ENCODE peak calls at places on chromosomes 12 and 14, in nine cellular contexts. One of them, this sample, is unnamed. For H3K4me1, the result is how much of the 10 kb centered on the place peaks cover.

GRCh38 chr12:13530966-13531365 is 334.4 kb downstream of the EMP1 start:
- DNase-seq in spleen: no peak
- DNase-seq in gastrocnemius medialis: no peak
- DNase-seq in psoas muscle: no peak
- DNase-seq in right cardiac atrium: no peak
- DNase-seq in left ventricle myocardium inferior: no peak
- DNase-seq in GM23338: no peak
- DNase-seq in effector memory CD4-positive, alpha-beta T cell: no peak
- DNase-seq in CD4-positive, CD25-positive, alpha-beta regulatory T cell: no peak
- DNase-seq in this sample: no peak

GRCh38 chr14:63770187-63770807 is 42.4 kb upstream of the SGPP1 start:
- DNase-seq in spleen: no peak
- DNase-seq in gastrocnemius medialis: no peak
- DNase-seq in psoas muscle: no peak
- DNase-seq in right cardiac atrium: no peak
- DNase-seq in left ventricle myocardium inferior: no peak
- DNase-seq in GM23338: peak
- DNase-seq in effector memory CD4-positive, alpha-beta T cell: peak
- DNase-seq in CD4-positive, CD25-positive, alpha-beta regulatory T cell: peak
- DNase-seq in this sample: peak

GRCh38 chr14:105472496-105472991 is 2.1 kb upstream of the CRIP2 start:
- DNase-seq in spleen: no peak
- DNase-seq in gastrocnemius medialis: no peak
- DNase-seq in psoas muscle: peak
- DNase-seq in right cardiac atrium: peak
- DNase-seq in left ventricle myocardium inferior: peak
- DNase-seq in GM23338: no peak
- DNase-seq in effector memory CD4-positive, alpha-beta T cell: no peak
- DNase-seq in CD4-positive, CD25-positive, alpha-beta regulatory T cell: no peak
- DNase-seq in this sample: no peak

GRCh38 chr12:97854477-97854876 is 391.9 kb downstream of the RMST start:
- DNase-seq in spleen: no peak
- DNase-seq in gastrocnemius medialis: no peak
- DNase-seq in psoas muscle: no peak
- DNase-seq in right cardiac atrium: no peak
- DNase-seq in left ventricle myocardium inferior: no peak
- DNase-seq in GM23338: no peak
- DNase-seq in effector memory CD4-positive, alpha-beta T cell: no peak
- DNase-seq in CD4-positive, CD25-positive, alpha-beta regulatory T cell: no peak
- DNase-seq in this sample: no peak

GRCh38 chr12:34297126-34297789 is 275.0 kb downstream of the ALG10 start:
- DNase-seq in spleen: peak
- DNase-seq in gastrocnemius medialis: no peak
- DNase-seq in psoas muscle: peak
- DNase-seq in right cardiac atrium: peak
- DNase-seq in left ventricle myocardium inferior: no peak
- DNase-seq in GM23338: no peak
- DNase-seq in effector memory CD4-positive, alpha-beta T cell: no peak
- DNase-seq in CD4-positive, CD25-positive, alpha-beta regulatory T cell: no peak
- DNase-seq in this sample: no peak

GRCh38 chr12:14216405-14217294 is 148.8 kb upstream of the ATF7IP start:
- DNase-seq in spleen: no peak
- DNase-seq in gastrocnemius medialis: no peak
- DNase-seq in psoas muscle: no peak
- DNase-seq in right cardiac atrium: no peak
- DNase-seq in left ventricle myocardium inferior: no peak
- DNase-seq in GM23338: no peak
- DNase-seq in effector memory CD4-positive, alpha-beta T cell: no peak
- DNase-seq in CD4-positive, CD25-positive, alpha-beta regulatory T cell: peak
- DNase-seq in this sample: no peak

GRCh38 chr12:5512585-5512970 is 80.7 kb downstream of the NTF3 start:
- DNase-seq in spleen: no peak
- DNase-seq in gastrocnemius medialis: no peak
- DNase-seq in psoas muscle: no peak
- DNase-seq in right cardiac atrium: no peak
- DNase-seq in left ventricle myocardium inferior: no peak
- DNase-seq in GM23338: no peak
- DNase-seq in effector memory CD4-positive, alpha-beta T cell: no peak
- DNase-seq in CD4-positive, CD25-positive, alpha-beta regulatory T cell: no peak
- DNase-seq in this sample: no peak

GRCh38 chr14:80850197-80850814 is 91.2 kb downstream of the CEP128 start:
- DNase-seq in spleen: no peak
- DNase-seq in gastrocnemius medialis: no peak
- DNase-seq in psoas muscle: no peak
- DNase-seq in right cardiac atrium: no peak
- DNase-seq in left ventricle myocardium inferior: no peak
- DNase-seq in GM23338: peak
- DNase-seq in effector memory CD4-positive, alpha-beta T cell: no peak
- DNase-seq in CD4-positive, CD25-positive, alpha-beta regulatory T cell: peak
- DNase-seq in this sample: no peak

GRCh38 chr12:1606021-1606622 is 11.7 kb upstream of the FBXL14 start:
- DNase-seq in spleen: peak
- DNase-seq in gastrocnemius medialis: peak
- DNase-seq in psoas muscle: peak
- DNase-seq in right cardiac atrium: peak
- DNase-seq in left ventricle myocardium inferior: peak
- DNase-seq in GM23338: peak
- DNase-seq in effector memory CD4-positive, alpha-beta T cell: peak
- DNase-seq in CD4-positive, CD25-positive, alpha-beta regulatory T cell: no peak
- DNase-seq in this sample: peak

GRCh38 chr12:53791735-53792326 is 40.1 kb upstream of the CISTR start:
- DNase-seq in spleen: no peak
- DNase-seq in gastrocnemius medialis: no peak
- DNase-seq in psoas muscle: no peak
- DNase-seq in right cardiac atrium: no peak
- DNase-seq in left ventricle myocardium inferior: no peak
- DNase-seq in GM23338: peak
- DNase-seq in effector memory CD4-positive, alpha-beta T cell: no peak
- DNase-seq in CD4-positive, CD25-positive, alpha-beta regulatory T cell: peak
- DNase-seq in this sample: peak

GRCh38 chr12:79326225-79326624 is 364.5 kb downstream of the PAWR start:
- DNase-seq in spleen: no peak
- DNase-seq in gastrocnemius medialis: no peak
- DNase-seq in psoas muscle: no peak
- DNase-seq in right cardiac atrium: no peak
- DNase-seq in left ventricle myocardium inferior: no peak
- DNase-seq in GM23338: no peak
- DNase-seq in effector memory CD4-positive, alpha-beta T cell: no peak
- DNase-seq in CD4-positive, CD25-positive, alpha-beta regulatory T cell: no peak
- DNase-seq in this sample: no peak

GRCh38 chr12:53052419-53053222 is 2.8 kb downstream of the TNS2 start:
- DNase-seq in spleen: no peak
- DNase-seq in gastrocnemius medialis: peak
- DNase-seq in psoas muscle: peak
- DNase-seq in right cardiac atrium: peak
- DNase-seq in left ventricle myocardium inferior: peak
- DNase-seq in GM23338: no peak
- DNase-seq in effector memory CD4-positive, alpha-beta T cell: no peak
- DNase-seq in CD4-positive, CD25-positive, alpha-beta regulatory T cell: no peak
- DNase-seq in this sample: peak

GRCh38 chr14:21987937-21988336 is 314.3 kb upstream of the OR4E1 start:
- DNase-seq in spleen: no peak
- DNase-seq in gastrocnemius medialis: no peak
- DNase-seq in psoas muscle: no peak
- DNase-seq in right cardiac atrium: no peak
- DNase-seq in left ventricle myocardium inferior: no peak
- DNase-seq in GM23338: peak
- DNase-seq in effector memory CD4-positive, alpha-beta T cell: no peak
- DNase-seq in CD4-positive, CD25-positive, alpha-beta regulatory T cell: no peak
- DNase-seq in this sample: no peak

GRCh38 chr12:121465921-121466799 is 66.2 kb downstream of the RNF34 start:
- DNase-seq in spleen: peak
- DNase-seq in gastrocnemius medialis: no peak
- DNase-seq in psoas muscle: peak
- DNase-seq in right cardiac atrium: peak
- DNase-seq in left ventricle myocardium inferior: no peak
- DNase-seq in GM23338: peak
- DNase-seq in effector memory CD4-positive, alpha-beta T cell: peak
- DNase-seq in CD4-positive, CD25-positive, alpha-beta regulatory T cell: peak
- DNase-seq in this sample: no peak

GRCh38 chr12:42473130-42473529 is 116.4 kb downstream of the PRICKLE1 start:
- DNase-seq in spleen: no peak
- DNase-seq in gastrocnemius medialis: no peak
- DNase-seq in psoas muscle: no peak
- DNase-seq in right cardiac atrium: no peak
- DNase-seq in left ventricle myocardium inferior: no peak
- DNase-seq in GM23338: no peak
- DNase-seq in effector memory CD4-positive, alpha-beta T cell: no peak
- DNase-seq in CD4-positive, CD25-positive, alpha-beta regulatory T cell: no peak
- DNase-seq in this sample: no peak

GRCh38 chr12:122062832-122063690 is 15.5 kb upstream of the MLXIP start:
- DNase-seq in spleen: no peak
- DNase-seq in gastrocnemius medialis: no peak
- DNase-seq in psoas muscle: no peak
- DNase-seq in right cardiac atrium: peak
- DNase-seq in left ventricle myocardium inferior: peak
- DNase-seq in GM23338: no peak
- DNase-seq in effector memory CD4-positive, alpha-beta T cell: no peak
- DNase-seq in CD4-positive, CD25-positive, alpha-beta regulatory T cell: no peak
- DNase-seq in this sample: peak

GRCh38 chr12:47303207-47303606 is 223.4 kb upstream of the AMIGO2 start:
- DNase-seq in spleen: no peak
- DNase-seq in gastrocnemius medialis: no peak
- DNase-seq in psoas muscle: no peak
- DNase-seq in right cardiac atrium: no peak
- DNase-seq in left ventricle myocardium inferior: no peak
- DNase-seq in GM23338: no peak
- DNase-seq in effector memory CD4-positive, alpha-beta T cell: no peak
- DNase-seq in CD4-positive, CD25-positive, alpha-beta regulatory T cell: no peak
- DNase-seq in this sample: no peak

GRCh38 chr14:101791919-101792572 is 30.5 kb downstream of the PPP2R5C start:
- DNase-seq in spleen: no peak
- DNase-seq in gastrocnemius medialis: no peak
- DNase-seq in psoas muscle: no peak
- DNase-seq in right cardiac atrium: no peak
- DNase-seq in left ventricle myocardium inferior: no peak
- DNase-seq in GM23338: no peak
- DNase-seq in effector memory CD4-positive, alpha-beta T cell: no peak
- DNase-seq in CD4-positive, CD25-positive, alpha-beta regulatory T cell: no peak
- DNase-seq in this sample: no peak

GRCh38 chr12:52285172-52285745 is 6.1 kb downstream of the KRT81 start:
- DNase-seq in spleen: no peak
- DNase-seq in gastrocnemius medialis: no peak
- DNase-seq in psoas muscle: no peak
- DNase-seq in right cardiac atrium: no peak
- DNase-seq in left ventricle myocardium inferior: no peak
- DNase-seq in GM23338: no peak
- DNase-seq in effector memory CD4-positive, alpha-beta T cell: no peak
- DNase-seq in CD4-positive, CD25-positive, alpha-beta regulatory T cell: no peak
- DNase-seq in this sample: no peak

GRCh38 chr12:6935551-6936377 is 7.9 kb upstream of the RNU7-1 start:
- DNase-seq in spleen: no peak
- DNase-seq in gastrocnemius medialis: no peak
- DNase-seq in psoas muscle: no peak
- DNase-seq in right cardiac atrium: peak
- DNase-seq in left ventricle myocardium inferior: no peak
- DNase-seq in GM23338: no peak
- DNase-seq in effector memory CD4-positive, alpha-beta T cell: no peak
- DNase-seq in CD4-positive, CD25-positive, alpha-beta regulatory T cell: no peak
- DNase-seq in this sample: no peak
- H3K4me1 ChIP-seq in spleen: half or more
- H3K4me1 ChIP-seq in gastrocnemius medialis: under half
- H3K4me1 ChIP-seq in psoas muscle: under half
- H3K4me1 ChIP-seq in right cardiac atrium: under half
- H3K4me1 ChIP-seq in left ventricle myocardium inferior: half or more
- H3K4me1 ChIP-seq in GM23338: under half
- H3K4me1 ChIP-seq in effector memory CD4-positive, alpha-beta T cell: under half
- H3K4me1 ChIP-seq in CD4-positive, CD25-positive, alpha-beta regulatory T cell: under half
- H3K4me1 ChIP-seq in this sample: under half

DNA sequence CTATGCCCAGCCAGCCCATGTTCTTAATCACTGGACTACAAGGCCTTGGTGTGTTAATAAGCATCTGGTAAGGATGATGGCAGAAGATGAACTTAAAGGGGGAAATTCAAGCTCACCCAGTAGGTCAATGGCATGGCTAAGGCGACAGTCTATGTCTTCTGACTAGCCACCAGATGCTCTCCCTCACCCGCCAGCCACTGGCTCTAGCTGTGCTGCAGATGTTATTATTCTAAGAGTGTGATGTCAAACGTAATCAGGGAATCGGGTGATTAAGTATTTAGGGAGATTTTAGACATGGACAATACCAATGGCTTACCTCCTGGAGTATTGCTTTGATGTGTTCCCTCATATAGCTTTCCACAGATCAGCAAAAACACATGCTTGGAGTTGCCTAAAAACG is 39.2 kb upstream of the MAX start:
- DNase-seq in spleen: no peak
- DNase-seq in gastrocnemius medialis: no peak
- DNase-seq in psoas muscle: no peak
- DNase-seq in right cardiac atrium: no peak
- DNase-seq in left ventricle myocardium inferior: no peak
- DNase-seq in GM23338: no peak
- DNase-seq in effector memory CD4-positive, alpha-beta T cell: no peak
- DNase-seq in CD4-positive, CD25-positive, alpha-beta regulatory T cell: no peak
- DNase-seq in this sample: no peak
- H3K27ac ChIP-seq in spleen: no peak
- H3K27ac ChIP-seq in gastrocnemius medialis: no peak
- H3K27ac ChIP-seq in psoas muscle: no peak
- H3K27ac ChIP-seq in right cardiac atrium: no peak
- H3K27ac ChIP-seq in left ventricle myocardium inferior: no peak
- H3K27ac ChIP-seq in GM23338: no peak
- H3K27ac ChIP-seq in effector memory CD4-positive, alpha-beta T cell: no peak
- H3K27ac ChIP-seq in CD4-positive, CD25-positive, alpha-beta regulatory T cell: no peak
- H3K27ac ChIP-seq in this sample: no peak

GRCh38 chr12:41228066-41228820 is 40.1 kb downstream of the PDZRN4 start:
- DNase-seq in spleen: no peak
- DNase-seq in gastrocnemius medialis: no peak
- DNase-seq in psoas muscle: no peak
- DNase-seq in right cardiac atrium: no peak
- DNase-seq in left ventricle myocardium inferior: no peak
- DNase-seq in GM23338: no peak
- DNase-seq in effector memory CD4-positive, alpha-beta T cell: no peak
- DNase-seq in CD4-positive, CD25-positive, alpha-beta regulatory T cell: no peak
- DNase-seq in this sample: no peak
- H3K4me1 ChIP-seq in spleen: under half
- H3K4me1 ChIP-seq in gastrocnemius medialis: under half
- H3K4me1 ChIP-seq in psoas muscle: under half
- H3K4me1 ChIP-seq in right cardiac atrium: under half
- H3K4me1 ChIP-seq in left ventricle myocardium inferior: under half
- H3K4me1 ChIP-seq in GM23338: under half
- H3K4me1 ChIP-seq in effector memory CD4-positive, alpha-beta T cell: under half
- H3K4me1 ChIP-seq in CD4-positive, CD25-positive, alpha-beta regulatory T cell: under half
- H3K4me1 ChIP-seq in this sample: under half

DNA sequence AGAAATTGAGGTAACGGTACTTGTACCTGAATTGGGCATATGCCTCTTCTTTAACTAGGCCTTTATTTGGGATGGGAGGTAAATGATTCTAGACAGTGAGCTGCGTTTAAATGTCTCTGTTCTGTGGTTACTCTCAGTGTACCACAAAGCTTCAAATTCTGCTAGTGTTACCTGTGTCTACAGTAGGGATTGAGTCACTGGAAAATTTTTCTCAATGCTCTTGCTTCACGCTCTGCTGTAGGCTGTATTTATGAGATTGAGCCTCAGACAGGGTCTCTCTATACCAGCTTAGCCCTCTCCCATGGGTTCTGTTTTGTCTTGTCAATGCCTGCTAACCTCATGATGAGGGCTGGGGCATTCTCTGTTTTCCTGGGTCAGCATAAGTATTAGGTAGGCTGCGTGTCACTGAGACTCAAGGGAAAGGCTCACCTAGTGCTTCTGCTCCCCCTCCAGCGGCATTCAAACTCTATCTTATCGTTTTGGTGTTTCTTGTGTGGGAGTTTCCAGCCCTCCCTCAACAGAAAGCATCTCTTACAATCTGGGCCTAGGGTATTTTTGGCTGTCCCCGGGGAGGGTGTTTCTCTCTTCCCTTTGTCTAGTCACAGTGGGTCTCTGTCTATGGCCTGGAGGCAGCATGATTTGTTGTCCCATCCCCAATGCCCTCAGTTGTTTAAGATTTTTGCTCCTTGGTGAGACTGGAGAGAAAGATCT is 285.8 kb downstream of the ADGRD1 start:
- DNase-seq in spleen: no peak
- DNase-seq in gastrocnemius medialis: no peak
- DNase-seq in psoas muscle: no peak
- DNase-seq in right cardiac atrium: no peak
- DNase-seq in left ventricle myocardium inferior: no peak
- DNase-seq in GM23338: no peak
- DNase-seq in effector memory CD4-positive, alpha-beta T cell: no peak
- DNase-seq in CD4-positive, CD25-positive, alpha-beta regulatory T cell: no peak
- DNase-seq in this sample: no peak
- H3K27ac ChIP-seq in spleen: no peak
- H3K27ac ChIP-seq in gastrocnemius medialis: no peak
- H3K27ac ChIP-seq in psoas muscle: no peak
- H3K27ac ChIP-seq in right cardiac atrium: no peak
- H3K27ac ChIP-seq in left ventricle myocardium inferior: no peak
- H3K27ac ChIP-seq in GM23338: no peak
- H3K27ac ChIP-seq in effector memory CD4-positive, alpha-beta T cell: no peak
- H3K27ac ChIP-seq in CD4-positive, CD25-positive, alpha-beta regulatory T cell: no peak
- H3K27ac ChIP-seq in this sample: no peak

This sample was measured in testis.